ENCODE peak calls at places on chromosomes 13 and 19, in five cellular contexts. D is HFFc6, Q is Calu3, L is glutamatergic neuron, A is tibial artery. K is an unnamed sample.

GRCh38 chr19:17889609-17890214 is 18.0 kb downstream of the SLC5A5 start:
- DNase-seq in D (peak), Q (peak), L (no peak), A (no peak), K (no peak)

GRCh38 chr19:33325920-33326319 is 23.6 kb upstream of the CEBPA start:
- DNase-seq in D (no peak), Q (no peak), L (no peak), A (peak), K (no peak)

GRCh38 chr13:40132249-40132648 is 476.8 kb downstream of the COG6 start:
- DNase-seq in D (no peak), Q (no peak), L (no peak), A (no peak), K (no peak)

GRCh38 chr13:44280461-44280860 is 93.2 kb upstream of the SERP2 start:
- DNase-seq in D (peak), Q (no peak), L (no peak), A (no peak), K (no peak)

GRCh38 chr13:53073711-53074110 is 45.1 kb downstream of the OLFM4 start:
- DNase-seq in D (no peak), Q (no peak), L (no peak), A (no peak), K (no peak)

GRCh38 chr13:35891486-35891885 is 239.7 kb downstream of the DCLK1 start:
- DNase-seq in D (no peak), Q (no peak), L (no peak), A (no peak), K (no peak)

GRCh38 chr19:47377801-47378200 is 28.7 kb downstream of the DHX34 start:
- DNase-seq in D (no peak), Q (no peak), L (no peak), A (no peak), K (no peak)

GRCh38 chr13:23739597-23739996 is 149.6 kb downstream of the MIPEP start:
- DNase-seq in D (no peak), Q (no peak), L (no peak), A (no peak), K (no peak)

GRCh38 chr13:32911506-32911905 is 104.7 kb upstream of the KL start:
- DNase-seq in D (peak), Q (peak), L (no peak), A (no peak), K (peak)

GRCh38 chr19:11747277-11747676 is 8.5 kb upstream of the ZNF823 start:
- DNase-seq in D (no peak), Q (no peak), L (no peak), A (no peak), K (no peak)

GRCh38 chr19:5138606-5139594 is 170.0 kb downstream of the KDM4B start:
- DNase-seq in D (no peak), Q (no peak), L (no peak), A (no peak), K (peak)

GRCh38 chr13:100657881-100658315 is 16.7 kb downstream of the TMTC4 start:
- DNase-seq in D (no peak), Q (no peak), L (no peak), A (no peak), K (no peak)

GRCh38 chr19:56839665-56840451 is 668 bp downstream of the PEG3 start:
- DNase-seq in D (no peak), Q (no peak), L (peak), A (peak), K (peak)

GRCh38 chr19:40281381-40282208 is 3.5 kb downstream of the AKT2 start:
- DNase-seq in D (no peak), Q (no peak), L (no peak), A (no peak), K (no peak)

GRCh38 chr13:40149611-40150283 is 494.3 kb downstream of the COG6 start:
- DNase-seq in D (peak), Q (no peak), L (no peak), A (peak), K (no peak)

GRCh38 chr13:71754407-71754974 is 112.5 kb downstream of the DACH1 start:
- DNase-seq in D (no peak), Q (no peak), L (no peak), A (no peak), K (no peak)

GRCh38 chr19:57241181-57241580 is 749 bp downstream of the ZNF805 start:
- DNase-seq in D (no peak), Q (no peak), L (no peak), A (no peak), K (no peak)

GRCh38 chr19:4447327-4448146 is 10.1 kb downstream of the UBXN6 start:
- DNase-seq in D (no peak), Q (no peak), L (no peak), A (no peak), K (no peak)

GRCh38 chr19:30334841-30335240 is 37.3 kb upstream of the ZNF536 start:
- DNase-seq in D (no peak), Q (no peak), L (no peak), A (no peak), K (no peak)

GRCh38 chr19:49056101-49056901 is 1.2 kb downstream of the CGB7 start:
- DNase-seq in D (no peak), Q (peak), L (peak), A (peak), K (peak)

GRCh38 chr13:75864718-75865117 is 228.6 kb downstream of the LMO7 start:
- DNase-seq in D (peak), Q (no peak), L (no peak), A (no peak), K (no peak)

GRCh38 chr13:20843177-20843576 is 59.4 kb downstream of the XPO4 start:
- DNase-seq in D (no peak), Q (no peak), L (no peak), A (no peak), K (peak)

GRCh38 chr19:45474191-45474940 is 6.6 kb downstream of the FOSB start:
- DNase-seq in D (no peak), Q (no peak), L (no peak), A (no peak), K (no peak)

GRCh38 chr19:44794610-44795009 is 14.3 kb upstream of the BCAM start:
- DNase-seq in D (no peak), Q (no peak), L (no peak), A (no peak), K (no peak)

GRCh38 chr19:12913871-12914690 is 5.0 kb downstream of the SYCE2 start:
- DNase-seq in D (no peak), Q (no peak), L (no peak), A (peak), K (no peak)

GRCh38 chr19:48152552-48152951 is 17.6 kb downstream of the LIG1 start:
- DNase-seq in D (peak), Q (peak), L (peak), A (peak), K (peak)

GRCh38 chr19:39194832-39195542 is 1.8 kb upstream of the NCCRP1 start:
- DNase-seq in D (no peak), Q (peak), L (no peak), A (no peak), K (no peak)

GRCh38 chr13:97945792-97946419 is 7.6 kb upstream of the IPO5 start:
- DNase-seq in D (peak), Q (no peak), L (no peak), A (no peak), K (no peak)

GRCh38 chr19:1512671-1513491 is at the start of gene ADAMTSL5:
- DNase-seq in D (peak), Q (peak), L (no peak), A (no peak), K (peak)

GRCh38 chr13:23384111-23384510 is 49.4 kb downstream of the SACS start:
- DNase-seq in D (peak), Q (no peak), L (no peak), A (no peak), K (no peak)

GRCh38 chr13:39530996-39531395 is 72.0 kb downstream of the LHFPL6 start:
- DNase-seq in D (no peak), Q (no peak), L (no peak), A (no peak), K (no peak)

GRCh38 chr13:93233997-93234416 is 7.4 kb downstream of the GPC6 start:
- DNase-seq in D (no peak), Q (no peak), L (peak), A (no peak), K (no peak)

GRCh38 chr13:102877285-102877684 is 31.5 kb downstream of the ERCC5 start:
- DNase-seq in D (no peak), Q (no peak), L (peak), A (no peak), K (no peak)

GRCh38 chr19:12838182-12838890 is at the start of gene MAST1:
- DNase-seq in D (no peak), Q (peak), L (peak), A (no peak), K (peak)

GRCh38 chr19:15104003-15104402 is 3.2 kb upstream of the SYDE1 start:
- DNase-seq in D (no peak), Q (no peak), L (no peak), A (no peak), K (no peak)

GRCh38 chr19:15099017-15099582 is 8.1 kb upstream of the SYDE1 start:
- DNase-seq in D (no peak), Q (no peak), L (no peak), A (no peak), K (no peak)

GRCh38 chr19:15104411-15104810 is 2.8 kb upstream of the SYDE1 start:
- DNase-seq in D (no peak), Q (no peak), L (no peak), A (no peak), K (no peak)

GRCh38 chr19:15098505-15098904 is 8.7 kb upstream of the SYDE1 start:
- DNase-seq in D (no peak), Q (no peak), L (no peak), A (no peak), K (no peak)

GRCh38 chr19:15101479-15102082 is 5.6 kb upstream of the SYDE1 start:
- DNase-seq in D (peak), Q (peak), L (peak), A (no peak), K (peak)
- TF ChIP-seq CTCF in D (peak), Q (peak), L (peak), A (peak), K (peak)

DNA sequence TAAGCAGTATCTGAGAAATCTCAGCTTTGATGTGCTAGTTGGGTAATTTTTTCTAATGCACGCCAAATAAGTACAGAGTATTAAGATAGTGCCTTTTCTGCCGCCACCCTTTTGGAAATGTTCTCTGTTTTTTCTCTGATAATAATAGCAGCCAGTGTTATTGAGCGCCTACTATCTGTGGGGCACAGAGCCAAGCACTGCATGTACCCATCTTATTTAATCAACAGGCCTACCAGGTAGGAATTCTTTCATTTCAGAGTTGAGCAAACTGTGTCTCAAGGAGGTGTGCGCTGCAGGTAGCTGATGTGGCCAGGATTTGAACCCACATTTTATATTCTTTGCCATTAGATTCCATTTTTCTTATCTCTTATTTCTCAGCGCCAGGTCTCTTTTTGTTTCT is 1.4 kb downstream of the EPN1 start:
- DNase-seq in D (peak), Q (no peak), L (no peak), A (no peak), K (no peak)
- TF ChIP-seq CTCF in D (peak), Q (no peak), L (no peak), A (no peak), K (no peak)

DNA sequence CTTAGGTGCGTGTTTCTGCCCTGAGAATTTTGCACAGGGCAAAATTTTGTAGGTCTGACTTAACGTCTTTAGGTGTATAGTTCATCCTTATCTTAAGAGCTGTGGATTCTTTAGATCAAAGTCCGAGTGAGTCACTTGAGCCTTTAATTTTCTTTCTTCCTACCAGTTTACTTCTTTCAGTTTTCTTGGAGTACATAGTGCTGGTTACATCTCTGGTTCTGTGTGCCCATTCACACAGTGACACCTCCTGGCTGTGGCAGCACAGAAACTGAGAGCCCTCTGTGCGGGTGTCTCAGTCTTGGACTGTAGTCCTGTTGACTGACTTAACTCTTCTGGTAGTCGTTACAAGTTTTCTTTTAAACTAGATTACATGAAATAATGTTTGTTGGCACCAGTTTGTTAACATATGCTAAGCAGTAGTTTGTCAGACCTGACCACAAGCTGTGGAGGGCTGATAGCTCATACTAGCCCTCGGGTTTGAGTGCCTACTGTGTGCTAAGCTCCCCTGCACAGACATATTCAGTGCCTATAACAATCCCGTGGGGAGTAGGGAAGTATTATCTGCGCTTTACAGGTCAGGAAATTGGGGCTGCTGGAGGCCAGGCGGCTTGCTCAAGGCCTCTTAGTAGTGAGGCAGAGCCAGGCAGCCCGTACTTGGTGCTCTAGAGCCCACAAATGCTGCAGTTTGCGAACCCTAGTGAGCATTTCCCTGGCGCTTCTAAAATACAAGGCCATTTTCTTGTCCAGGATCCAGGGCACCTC is 1.6 kb downstream of the GATAD2A start:
- DNase-seq in D (peak), Q (peak), L (no peak), A (no peak), K (peak)
- TF ChIP-seq CTCF in D (peak), Q (no peak), L (no peak), A (peak), K (peak)

GRCh38 chr19:37309834-37310575 is 60.9 kb upstream of the ZNF527 start:
- DNase-seq in D (no peak), Q (no peak), L (no peak), A (no peak), K (no peak)
- TF ChIP-seq CTCF in D (no peak), Q (no peak), L (peak), A (no peak), K (peak)

GRCh38 chr19:7866399-7867091 is 7.6 kb downstream of the PRR36 start:
- DNase-seq in D (no peak), Q (no peak), L (no peak), A (no peak), K (no peak)

GRCh38 chr19:7867092-7867844 is 6.9 kb downstream of the PRR36 start:
- DNase-seq in D (no peak), Q (no peak), L (no peak), A (no peak), K (no peak)

GRCh38 chr19:7864719-7865074 is 9.5 kb downstream of the PRR36 start:
- DNase-seq in D (no peak), Q (no peak), L (no peak), A (no peak), K (no peak)

GRCh38 chr19:7863971-7864718 is 10.0 kb downstream of the PRR36 start:
- DNase-seq in D (no peak), Q (no peak), L (peak), A (no peak), K (no peak)

DNA sequence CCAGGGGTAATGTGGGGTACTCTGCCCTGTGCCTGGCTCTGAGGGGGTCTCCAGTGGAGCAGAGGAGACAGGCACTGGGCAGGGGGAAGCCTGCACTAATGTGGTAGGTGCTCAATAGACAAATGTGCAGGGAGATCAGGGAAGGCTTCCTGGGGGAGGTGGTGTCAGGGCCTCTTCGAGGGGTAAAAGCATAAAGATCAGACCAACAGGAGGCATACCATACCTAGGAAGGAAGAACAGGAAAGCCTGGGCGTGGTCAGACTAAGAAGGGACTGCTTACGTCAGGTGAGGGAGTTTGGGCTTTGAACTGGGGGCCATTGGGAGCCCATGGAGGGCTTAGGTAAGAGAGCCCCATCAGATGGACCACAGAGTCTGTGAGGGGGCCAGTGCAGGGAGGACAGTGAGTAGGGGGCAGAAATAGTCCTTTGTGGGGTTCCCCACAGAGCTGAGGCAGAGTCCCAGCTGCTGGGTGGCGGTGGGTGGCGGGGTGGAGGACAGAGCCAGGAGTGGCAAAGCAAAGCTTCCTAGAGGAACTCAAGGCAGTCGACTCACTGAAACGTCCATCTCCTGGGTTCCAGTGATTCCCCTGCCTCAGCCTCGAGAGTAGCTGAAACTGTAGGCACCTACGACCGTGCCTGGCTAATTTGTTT is 8.8 kb downstream of the PRR36 start:
- DNase-seq in D (no peak), Q (no peak), L (no peak), A (no peak), K (no peak)
- TF ChIP-seq CTCF in D (no peak), Q (no peak), L (no peak), A (no peak), K (no peak)

DNA sequence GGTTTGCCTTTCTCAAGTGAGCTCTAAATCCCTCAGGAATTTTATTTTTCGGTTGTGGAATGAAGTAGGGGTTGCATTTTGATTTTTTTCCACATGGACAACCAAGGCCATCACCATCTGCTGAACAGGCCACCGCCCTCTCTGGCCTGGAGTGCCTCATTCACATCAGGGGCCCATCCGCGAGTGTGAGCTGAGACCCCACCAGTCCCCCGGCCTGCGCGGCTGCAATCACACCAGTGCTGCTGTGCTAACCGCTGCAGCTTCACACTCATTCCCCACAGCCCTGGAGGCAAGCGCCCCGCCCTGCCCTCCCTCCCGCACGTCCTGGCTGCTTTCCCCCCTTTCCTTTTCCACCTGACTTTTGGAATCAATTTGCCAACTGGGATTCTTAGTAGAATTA is 35.7 kb upstream of the ARHGEF7 start:
- DNase-seq in D (no peak), Q (no peak), L (no peak), A (no peak), K (no peak)
- TF ChIP-seq CTCF in D (no peak), Q (no peak), L (no peak), A (no peak), K (no peak)

GRCh38 chr19:55640043-55640576 is 692 bp upstream of the ZNF580 start:
- DNase-seq in D (peak), Q (no peak), L (peak), A (peak), K (peak)

GRCh38 chr19:55641376-55642152 is 762 bp downstream of the ZNF580 start:
- DNase-seq in D (no peak), Q (no peak), L (peak), A (peak), K (peak)

GRCh38 chr19:55638864-55639359 is 1.9 kb upstream of the ZNF580 start:
- DNase-seq in D (peak), Q (peak), L (peak), A (no peak), K (peak)

GRCh38 chr19:55642153-55643002 is 1.1 kb upstream of the ZNF581 start:
- DNase-seq in D (no peak), Q (peak), L (peak), A (no peak), K (peak)

GRCh38 chr19:55640577-55641375 is at the start of gene ZNF580:
- DNase-seq in D (peak), Q (peak), L (peak), A (no peak), K (peak)
- TF ChIP-seq CTCF in D (no peak), Q (no peak), L (no peak), A (no peak), K (no peak)

GRCh38 chr19:3443840-3444694 is 36.3 kb downstream of the SMIM24 start:
- DNase-seq in D (peak), Q (no peak), L (peak), A (no peak), K (peak)
- TF ChIP-seq CTCF in D (no peak), Q (no peak), L (no peak), A (no peak), K (no peak)

GRCh38 chr19:6393074-6393981 is at the start of gene GTF2F1:
- DNase-seq in D (peak), Q (peak), L (peak), A (peak), K (peak)
- TF ChIP-seq CTCF in D (peak), Q (no peak), L (no peak), A (no peak), K (peak)

GRCh38 chr13:95552539-95553270 is at the start of gene CLDN10:
- DNase-seq in D (no peak), Q (peak), L (peak), A (no peak), K (no peak)
- TF ChIP-seq CTCF in D (peak), Q (no peak), L (peak), A (no peak), K (no peak)

K was measured in BE2C.